ENCODE peak calls at places on chromosome 19, in five cellular contexts. X is stomach; A is psoas muscle; V is mesendoderm; D is CD4-positive, alpha-beta memory T cell. B is an unnamed sample.
A peak's percentile ranks its signal among the peaks of the same experiment; 100 is the strongest.

GRCh38 chr19:10230155-10230903 is 802 bp downstream of the S1PR2 start:
- DNase-seq in A (peak; percentile 56), D (peak; percentile 66), X (peak; percentile 40), V (peak; percentile 82), B (no peak)

GRCh38 chr19:42226886-42227285 is 6.8 kb downstream of the ZNF526 start:
- DNase-seq in D (no peak), X (no peak), V (no peak), A (no peak), B (no peak)

GRCh38 chr19:23527797-23528196 is 132.5 kb upstream of the ZNF91 start:
- DNase-seq in V (no peak), D (no peak), A (no peak), X (no peak), B (no peak)

GRCh38 chr19:3785464-3785937 is 680 bp downstream of the MATK start:
- DNase-seq in X (no peak), A (no peak), D (peak; percentile 24), V (no peak), B (no peak)

GRCh38 chr19:39365531-39365930 is 23.3 kb downstream of the SAMD4B start:
- DNase-seq in D (no peak), A (no peak), V (no peak), X (no peak), B (no peak)

GRCh38 chr19:3365447-3366103 is 808 bp upstream of the NFIC start:
- DNase-seq in V (peak; percentile 24), A (peak; percentile 78), X (peak; percentile 67), D (no peak), B (no peak)

GRCh38 chr19:1862068-1862423 is 1.3 kb downstream of the KLF16 start:
- DNase-seq in A (no peak), D (no peak), X (no peak), V (no peak), B (no peak)

GRCh38 chr19:30263719-30264440 is 108.3 kb upstream of the ZNF536 start:
- DNase-seq in A (no peak), D (no peak), V (peak; percentile 47), X (no peak), B (no peak)

GRCh38 chr19:961866-962620 is 22.1 kb upstream of the WDR18 start:
- DNase-seq in V (no peak), X (no peak), D (no peak), A (no peak), B (no peak)

GRCh38 chr19:583968-584239 is 5.8 kb upstream of the HCN2 start:
- DNase-seq in A (no peak), V (no peak), X (no peak), D (no peak), B (no peak)

GRCh38 chr19:10861118-10861651 is 10.2 kb upstream of the CARM1 start:
- DNase-seq in A (no peak), X (peak; percentile 58), V (peak; percentile 62), D (peak; percentile 35), B (no peak)

GRCh38 chr19:44671400-44671799 is at the start of gene CEACAM19:
- DNase-seq in D (no peak), X (no peak), A (no peak), V (no peak), B (no peak)

GRCh38 chr19:32392946-32393345 is 12.6 kb upstream of the DPY19L3 start:
- DNase-seq in D (no peak), X (no peak), A (no peak), V (no peak), B (no peak)

GRCh38 chr19:1725100-1726064 is 27.9 kb upstream of the ONECUT3 start:
- DNase-seq in X (peak; percentile 65), A (peak; percentile 50), D (no peak), V (peak; percentile 83), B (peak; percentile 55)

GRCh38 chr19:16017138-16017490 is 59.2 kb upstream of the TPM4 start:
- DNase-seq in V (no peak), A (no peak), X (peak; percentile 17), D (no peak), B (no peak)

GRCh38 chr19:46537136-46538097 is 41.8 kb upstream of the PNMA8B start:
- DNase-seq in A (peak; percentile 49), V (peak; percentile 52), D (peak; percentile 51), X (peak; percentile 65), B (peak; percentile 10)

GRCh38 chr19:53915000-53915399 is 5.9 kb downstream of the CACNG7 start:
- DNase-seq in D (no peak), A (no peak), V (peak; percentile 57), X (no peak), B (no peak)

GRCh38 chr19:58304255-58304654 is 922 bp upstream of the ERVK3-1 start:
- DNase-seq in A (no peak), X (no peak), D (no peak), V (no peak), B (no peak)

GRCh38 chr19:44954278-44954648 is 917 bp upstream of the CLPTM1 start:
- DNase-seq in V (no peak), X (no peak), D (no peak), A (no peak), B (no peak)

GRCh38 chr19:47693489-47693888 is 19.7 kb upstream of the EHD2 start:
- DNase-seq in D (no peak), V (no peak), A (no peak), X (no peak), B (no peak)

GRCh38 chr19:33293255-33294057 is 8.9 kb downstream of the CEBPA start:
- DNase-seq in X (no peak), V (no peak), D (no peak), A (peak; percentile 46), B (no peak)

GRCh38 chr19:42267644-42268141 is 1.4 kb upstream of the CIC start:
- DNase-seq in D (no peak), V (no peak), A (no peak), X (no peak), B (no peak)

GRCh38 chr19:44890366-44891015 is 563 bp upstream of the TOMM40 start:
- DNase-seq in A (no peak), D (peak; percentile 100), X (no peak), V (peak; percentile 100), B (peak; percentile 99)

GRCh38 chr19:56642711-56643459 is at the start of gene SMIM17:
- DNase-seq in X (no peak), A (no peak), V (no peak), D (no peak), B (no peak)

GRCh38 chr19:3397266-3398022 is 31.1 kb downstream of the NFIC start:
- DNase-seq in A (no peak), V (no peak), D (no peak), X (peak; percentile 63), B (peak; percentile 52)

GRCh38 chr19:12676928-12677327 is 4.8 kb downstream of the DHPS start:
- DNase-seq in X (no peak), D (no peak), A (no peak), V (no peak), B (no peak)

GRCh38 chr19:12675377-12675776 is 6.3 kb downstream of the DHPS start:
- DNase-seq in A (no peak), D (no peak), V (no peak), X (no peak), B (no peak)

GRCh38 chr19:12675940-12676339 is 5.7 kb downstream of the DHPS start:
- DNase-seq in D (peak; percentile 15), V (no peak), A (no peak), X (no peak), B (no peak)

GRCh38 chr19:12672744-12673143 is 6.1 kb downstream of the WDR83 start:
- DNase-seq in X (no peak), A (no peak), D (no peak), V (no peak), B (no peak)

DNA sequence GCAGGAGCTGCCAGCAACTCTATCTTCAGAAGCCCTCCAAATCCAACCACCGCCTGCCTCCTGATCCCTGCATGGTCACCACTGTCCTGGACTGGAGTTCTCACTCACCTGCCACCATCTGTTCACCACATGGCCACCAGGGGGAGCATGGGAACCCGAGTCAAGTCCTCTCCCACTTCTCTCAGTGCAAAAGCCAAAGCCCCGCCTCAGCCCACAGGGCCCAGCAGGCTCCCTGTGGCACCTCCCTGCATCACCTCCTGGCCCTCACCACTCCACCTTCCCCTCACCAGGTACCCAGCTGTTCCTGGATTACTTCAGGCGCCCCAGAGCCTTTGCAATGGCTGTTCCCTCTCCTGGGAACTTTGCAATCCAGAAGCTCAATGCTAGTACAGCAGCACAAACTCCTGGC is 5.3 kb downstream of the DHPS start:
- DNase-seq in D (peak; percentile 75), V (peak; percentile 93), A (peak; percentile 80), X (peak; percentile 85), B (no peak)
- H3K27ac ChIP-seq in D (no peak overlapping the region), V (no peak overlapping the region), A (no peak overlapping the region), X (no peak overlapping the region), B (no peak overlapping the region)

DNA sequence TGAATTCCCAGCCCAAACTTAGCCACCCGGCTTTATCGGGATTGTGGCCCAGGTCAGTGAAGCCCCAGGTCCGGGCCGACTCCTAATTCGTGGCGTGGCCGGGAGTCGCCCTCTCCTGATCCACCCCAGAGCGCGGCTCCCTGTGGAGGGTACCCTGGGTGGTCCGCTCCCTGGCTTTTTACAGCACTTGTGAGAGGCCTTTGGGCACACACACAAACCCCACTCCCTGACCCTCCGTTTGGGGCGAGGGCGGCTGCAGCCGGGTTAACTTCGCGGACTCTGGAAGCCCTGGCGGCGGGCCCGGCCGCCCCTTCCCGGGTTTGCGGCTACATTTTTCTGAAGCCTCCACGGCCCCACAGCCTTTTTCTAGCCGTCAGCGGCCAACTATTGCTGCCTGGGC is 56.5 kb downstream of the ZNF568 start:
- DNase-seq in X (no peak), A (no peak), V (peak; percentile 1), D (no peak), B (peak; percentile 29)
- H3K27ac ChIP-seq in X (peak overlapping the region; percentile 72), A (peak overlapping the region; percentile 79), V (no peak overlapping the region), D (peak overlapping the region; percentile 68), B (peak overlapping the region; percentile 44)

GRCh38 chr19:9054768-9055167 is 32.1 kb upstream of the OR1M1 start:
- DNase-seq in A (no peak), X (no peak), V (peak; percentile 88), D (no peak), B (no peak)

GRCh38 chr19:9057505-9058258 is 29.2 kb upstream of the OR1M1 start:
- DNase-seq in A (no peak), D (no peak), X (no peak), V (no peak), B (no peak)

GRCh38 chr19:9052894-9053293 is 34.0 kb upstream of the OR1M1 start:
- DNase-seq in X (no peak), A (no peak), D (no peak), V (no peak), B (no peak)

GRCh38 chr19:9054207-9054606 is 32.7 kb upstream of the OR1M1 start:
- DNase-seq in X (no peak), A (no peak), D (no peak), V (no peak), B (no peak)
- H3K27ac ChIP-seq in X (no peak overlapping the region), A (no peak overlapping the region), D (no peak overlapping the region), V (peak overlapping the region; percentile 57), B (no peak overlapping the region)

DNA sequence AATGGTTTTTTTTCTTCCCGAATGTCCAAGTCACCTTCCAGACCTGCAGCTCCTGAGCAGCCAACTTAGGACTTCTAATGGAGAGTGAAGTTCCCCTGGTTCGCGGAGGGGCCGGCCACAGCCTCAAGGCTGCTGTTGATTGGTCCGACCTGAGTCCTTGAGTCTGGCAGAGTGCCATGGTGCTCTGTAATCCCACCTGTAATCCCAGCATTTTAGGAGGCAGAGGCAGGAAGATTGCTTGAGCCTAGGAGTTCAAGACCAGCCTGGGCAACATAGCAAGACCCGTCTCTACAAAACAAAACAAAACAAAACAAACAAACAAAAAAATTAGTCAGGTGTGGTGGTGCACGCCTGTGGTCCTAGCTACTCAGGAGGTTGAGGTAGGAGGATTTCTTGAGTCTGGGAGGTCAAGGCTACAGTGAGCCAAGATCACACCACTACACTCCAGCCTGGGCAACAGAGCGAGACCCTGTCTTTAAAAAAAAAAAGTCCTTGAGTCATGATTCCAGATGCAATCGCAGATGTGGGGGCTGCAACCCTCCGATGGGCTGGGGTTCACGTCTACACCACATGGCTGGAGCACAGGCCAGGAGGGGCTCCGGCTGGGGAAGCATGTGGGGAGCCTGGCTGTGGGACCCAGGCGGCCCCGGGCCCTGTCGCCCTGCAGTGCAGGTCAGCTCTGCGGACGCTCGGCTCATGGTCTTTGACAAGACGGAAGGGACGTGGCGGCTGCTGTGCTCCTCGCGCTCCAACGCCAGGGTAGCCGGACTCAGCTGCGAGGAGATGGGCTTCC is 17.7 kb downstream of the HPN start:
- DNase-seq in X (no peak), V (no peak), A (no peak), D (no peak), B (no peak)
- H3K27ac ChIP-seq in X (no peak overlapping the region), V (no peak overlapping the region), A (no peak overlapping the region), D (no peak overlapping the region), B (no peak overlapping the region)

B was measured in substantia nigra.